ENCODE peak calls at places on chromosomes 5 and 9, in four cellular contexts. T, D, P and O are unnamed samples.

GRCh38 chr5:67435007-67435406 is 238.4 kb upstream of the CD180 start:
- DNase-seq in T (no peak), D (no peak), P (no peak), O (no peak)

GRCh38 chr9:136204086-136204805 is 682 bp downstream of the LHX3 start:
- DNase-seq in P (no peak), T (no peak), D (no peak), O (no peak)

GRCh38 chr5:17156463-17156862 is 61.0 kb upstream of the BASP1 start:
- DNase-seq in T (no peak), P (no peak), D (no peak), O (no peak)

GRCh38 chr9:5416962-5417361 is 20.8 kb downstream of the PLGRKT start:
- DNase-seq in P (no peak), T (no peak), D (no peak), O (no peak)

GRCh38 chr9:135023389-135023788 is 64.1 kb upstream of the OLFM1 start:
- DNase-seq in T (no peak), P (no peak), D (no peak), O (no peak)

GRCh38 chr9:93154293-93154903 is 20.3 kb upstream of the NINJ1 start:
- DNase-seq in D (no peak), T (no peak), P (peak), O (peak)

GRCh38 chr9:127944586-127945218 is 7.0 kb upstream of the DPM2 start:
- DNase-seq in D (no peak), T (no peak), P (no peak), O (no peak)

GRCh38 chr9:130448035-130448624 is 3.4 kb downstream of the ASS1 start:
- DNase-seq in D (no peak), T (no peak), P (peak), O (no peak)

GRCh38 chr5:180208435-180209081 is 453 bp downstream of the RASGEF1C start:
- DNase-seq in D (peak), P (no peak), T (no peak), O (no peak)

GRCh38 chr5:166781729-166782128 is 1509.7 kb upstream of the WWC1 start:
- DNase-seq in T (no peak), P (no peak), D (no peak), O (no peak)

GRCh38 chr9:130881516-130881915 is 15.1 kb downstream of the QRFP start:
- DNase-seq in P (no peak), T (no peak), D (no peak), O (no peak)

GRCh38 chr5:133730346-133730745 is 118.0 kb upstream of the FSTL4 start:
- DNase-seq in T (no peak), P (no peak), D (no peak), O (no peak)

GRCh38 chr9:86359480-86359879 is 5.3 kb upstream of the TUT7 start:
- DNase-seq in D (no peak), P (no peak), T (no peak), O (no peak)

GRCh38 chr9:6999788-7000187 is 242.0 kb downstream of the KDM4C start:
- DNase-seq in D (no peak), P (no peak), T (no peak), O (no peak)

GRCh38 chr5:53814819-53815218 is 254.4 kb downstream of the NDUFS4 start:
- DNase-seq in T (no peak), P (no peak), D (no peak), O (no peak)

GRCh38 chr5:35354751-35355150 is 124.5 kb upstream of the PRLR start:
- DNase-seq in P (peak), T (no peak), D (no peak), O (no peak)

GRCh38 chr9:76873056-76873792 is 32.7 kb downstream of the PRUNE2 start:
- DNase-seq in T (no peak), P (no peak), D (no peak), O (no peak)

GRCh38 chr9:137138701-137139467 is at the start of gene GRIN1:
- DNase-seq in T (no peak), P (peak), D (no peak), O (peak)

GRCh38 chr5:71693828-71694427 is 25.1 kb upstream of the CARTPT start:
- DNase-seq in T (no peak), P (no peak), D (no peak), O (no peak)

GRCh38 chr5:10635257-10635860 is 71.5 kb downstream of the ANKRD33B start:
- DNase-seq in D (peak), P (peak), T (no peak), O (peak)

GRCh38 chr9:137488330-137488653 is 29.2 kb upstream of the NSMF start:
- DNase-seq in D (no peak), T (no peak), P (no peak), O (no peak)

GRCh38 chr9:5873439-5873838 is 17.2 kb upstream of the MLANA start:
- DNase-seq in P (no peak), T (no peak), D (no peak), O (no peak)

GRCh38 chr5:127898551-127899213 is 184.9 kb upstream of the SLC12A2 start:
- DNase-seq in P (no peak), D (no peak), T (no peak), O (no peak)

GRCh38 chr9:82140471-82140870 is 151.9 kb downstream of the SPATA31D1 start:
- DNase-seq in T (no peak), D (no peak), P (no peak), O (no peak)

GRCh38 chr5:100827481-100827889 is 75.6 kb downstream of the ST8SIA4 start:
- DNase-seq in T (no peak), D (no peak), P (no peak), O (no peak)

GRCh38 chr9:118975736-118976135 is 393.5 kb downstream of the BRINP1 start:
- DNase-seq in D (no peak), P (peak), T (no peak), O (no peak)

GRCh38 chr5:82748688-82749091 is 328.5 kb downstream of the TMEM167A start:
- DNase-seq in P (no peak), T (no peak), D (no peak), O (no peak)

GRCh38 chr5:125134216-125135081 is 388.0 kb upstream of the ZNF608 start:
- DNase-seq in P (peak), T (no peak), D (no peak), O (no peak)

GRCh38 chr5:150342583-150342982 is 14.9 kb upstream of the TCOF1 start:
- DNase-seq in D (no peak), T (no peak), P (no peak), O (no peak)

GRCh38 chr9:125620216-125620615 is 86.8 kb downstream of the MAPKAP1 start:
- DNase-seq in D (no peak), T (no peak), P (no peak), O (no peak)

GRCh38 chr9:136719212-136719880 is 7.0 kb downstream of the DIPK1B start:
- DNase-seq in T (no peak), P (no peak), D (no peak), O (no peak)

GRCh38 chr5:66472010-66472409 is 124.2 kb upstream of the MAST4 start:
- DNase-seq in D (no peak), T (no peak), P (no peak), O (no peak)

GRCh38 chr5:74626386-74627222 is 13.9 kb downstream of the ENC1 start:
- DNase-seq in T (no peak), P (no peak), D (no peak), O (no peak)

GRCh38 chr5:164002653-164003052 is 497.2 kb downstream of the MAT2B start:
- DNase-seq in P (no peak), D (no peak), T (no peak), O (no peak)